ENCODE peak calls at places on chromosome 17, in seven cellular contexts. E is mesendoderm, Y is mesenchymal stem cell, Z is IMR-90, S is neuronal stem cell, G is H9, O is H1. H is an unnamed sample.

GRCh38 chr17:72598705-72599104 is 477.9 kb downstream of the SOX9 start:
- DNase-seq in E (no peak), Y (no peak), Z (no peak), S (no peak), G (no peak), O (no peak), H (no peak)

GRCh38 chr17:65328567-65328966 is 191.4 kb downstream of the RGS9 start:
- DNase-seq in E (no peak), Y (no peak), Z (no peak), S (no peak), G (no peak), O (no peak), H (no peak)

GRCh38 chr17:59521465-59522126 is 43.8 kb upstream of the DHX40 start:
- DNase-seq in E (peak; percentile 78), Y (peak; percentile 76), Z (peak; percentile 59), S (peak; percentile 63), G (peak; percentile 84), O (peak; percentile 89), H (peak; percentile 88)

GRCh38 chr17:338442-339192 is 14.0 kb downstream of the RPH3AL start:
- DNase-seq in E (no peak), Y (peak; percentile 52), Z (no peak), S (no peak), G (peak; percentile 29), O (no peak), H (no peak)

GRCh38 chr17:19747829-19748806 is at the start of gene ALDH3A1:
- DNase-seq in E (no peak), Y (no peak), Z (no peak), S (no peak), G (no peak), O (no peak), H (no peak)

GRCh38 chr17:1871743-1872142 is 41.9 kb downstream of the RPA1 start:
- DNase-seq in E (peak; percentile 13), Y (no peak), Z (no peak), S (no peak), G (no peak), O (no peak), H (no peak)

GRCh38 chr17:57201481-57201880 is 54.8 kb upstream of the MSI2 start:
- DNase-seq in E (no peak), Y (no peak), Z (no peak), S (no peak), G (no peak), O (no peak), H (peak; percentile 84)

GRCh38 chr17:39979865-39980401 is 674 bp upstream of the PSMD3 start:
- DNase-seq in E (peak; percentile 66), Y (peak; percentile 74), Z (peak; percentile 19), S (no peak), G (peak; percentile 68), O (no peak), H (no peak)

GRCh38 chr17:58136669-58137279 is 11.4 kb upstream of the OR4D1 start:
- DNase-seq in E (peak; percentile 29), Y (no peak), Z (no peak), S (no peak), G (peak; percentile 60), O (peak; percentile 48), H (no peak)

GRCh38 chr17:57597531-57598453 is 147.3 kb downstream of the CCDC182 start:
- DNase-seq in E (peak; percentile 87), Y (peak; percentile 82), Z (peak; percentile 82), S (peak; percentile 69), G (peak; percentile 83), O (peak; percentile 79), H (peak; percentile 42)

GRCh38 chr17:65588194-65588808 is 26.9 kb upstream of the AXIN2 start:
- DNase-seq in E (peak; percentile 72), Y (no peak), Z (no peak), S (no peak), G (no peak), O (no peak), H (peak; percentile 66)

GRCh38 chr17:19237389-19238166 is 412 bp downstream of the EPN2 start:
- DNase-seq in E (peak; percentile 39), Y (peak; percentile 52), Z (no peak), S (peak; percentile 45), G (peak; percentile 61), O (peak; percentile 84), H (no peak)

GRCh38 chr17:40678902-40679522 is 14.0 kb upstream of the KRT222 start:
- DNase-seq in E (no peak), Y (no peak), Z (no peak), S (no peak), G (no peak), O (no peak), H (no peak)

GRCh38 chr17:40608061-40608581 is 39.5 kb downstream of the SMARCE1 start:
- DNase-seq in E (no peak), Y (no peak), Z (no peak), S (no peak), G (no peak), O (no peak), H (no peak)

GRCh38 chr17:18971801-18972200 is 19.8 kb downstream of the SLC5A10 start:
- DNase-seq in E (no peak), Y (no peak), Z (no peak), S (no peak), G (no peak), O (no peak), H (no peak)

GRCh38 chr17:28270926-28271325 is 48.1 kb upstream of the TMEM97 start:
- DNase-seq in E (no peak), Y (no peak), Z (no peak), S (no peak), G (no peak), O (no peak), H (no peak)

GRCh38 chr17:55249861-55250260 is 14.9 kb upstream of the HLF start:
- DNase-seq in E (no peak), Y (no peak), Z (no peak), S (no peak), G (no peak), O (no peak), H (no peak)

GRCh38 chr17:54899721-54900456 is 763 bp upstream of the TOM1L1 start:
- DNase-seq in E (peak; percentile 89), Y (no peak), Z (peak; percentile 4), S (no peak), G (peak; percentile 81), O (peak; percentile 58), H (no peak)

GRCh38 chr17:20202141-20202574 is 193.0 kb downstream of the SPECC1 start:
- DNase-seq in E (peak; percentile 33), Y (no peak), Z (no peak), S (no peak), G (peak; percentile 81), O (no peak), H (no peak)

GRCh38 chr17:2025220-2025621 is at the start of gene RTN4RL1:
- DNase-seq in E (peak; percentile 78), Y (peak; percentile 47), Z (no peak), S (peak; percentile 55), G (peak; percentile 78), O (peak; percentile 69), H (peak; percentile 67)

GRCh38 chr17:1774390-1775176 is 12.7 kb downstream of the SERPINF1 start:
- DNase-seq in E (no peak), Y (no peak), Z (no peak), S (no peak), G (no peak), O (no peak), H (no peak)

GRCh38 chr17:60158751-60159478 is 9.1 kb downstream of the CA4 start:
- DNase-seq in E (no peak), Y (peak; percentile 30), Z (peak; percentile 36), S (no peak), G (peak; percentile 74), O (peak; percentile 69), H (no peak)

GRCh38 chr17:36939944-36940312 is 2.7 kb downstream of the LHX1 start:
- DNase-seq in E (no peak), Y (no peak), Z (no peak), S (no peak), G (peak; percentile 60), O (no peak), H (no peak)

GRCh38 chr17:77632619-77633018 is 325.9 kb upstream of the TNRC6C start:
- DNase-seq in E (no peak), Y (no peak), Z (no peak), S (no peak), G (no peak), O (no peak), H (no peak)

GRCh38 chr17:39667262-39668140 is 752 bp upstream of the PNMT start:
- DNase-seq in E (no peak), Y (no peak), Z (no peak), S (no peak), G (no peak), O (peak; percentile 74), H (no peak)

GRCh38 chr17:50035930-50036329 is 20.0 kb upstream of the ITGA3 start:
- DNase-seq in E (no peak), Y (no peak), Z (no peak), S (no peak), G (no peak), O (no peak), H (no peak)
- H3K79me1 ChIP-seq in E (no peaks in the 10 kb centered on the region), Y (no peaks in the 10 kb centered on the region), Z (no peaks in the 10 kb centered on the region), S (no peaks in the 10 kb centered on the region), G (no peaks in the 10 kb centered on the region), O (no peaks in the 10 kb centered on the region), H (peaks cover 3% of the 10 kb centered on the region)

DNA sequence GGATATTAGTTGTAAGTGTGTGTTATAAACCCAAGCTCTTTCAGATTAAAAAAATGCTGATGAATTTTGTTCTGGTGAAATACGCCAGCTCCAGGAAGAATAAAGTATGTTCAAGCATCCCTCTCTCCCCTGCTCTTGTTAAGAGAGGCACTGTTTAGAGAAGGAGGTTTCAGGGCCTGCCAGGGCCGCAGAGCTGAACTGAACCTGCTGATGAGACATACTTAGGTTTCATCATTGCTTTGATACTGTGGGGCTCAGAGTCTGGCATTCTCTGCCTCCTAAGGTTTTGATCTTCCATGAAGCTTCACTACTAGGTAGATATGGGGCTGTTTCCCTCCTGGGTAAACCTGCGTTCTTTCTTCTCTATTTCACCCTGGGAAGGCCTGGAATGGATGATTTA is 175.3 kb upstream of the FAM20A start:
- DNase-seq in E (no peak), Y (peak; percentile 30), Z (peak; percentile 34), S (no peak), G (no peak), O (no peak), H (no peak)
- H2BK5ac ChIP-seq in E (no peak overlapping the region), Y (no peak overlapping the region), Z (no peak overlapping the region), S (no peak overlapping the region), G (no peak overlapping the region), O (no peak overlapping the region), H (no peak overlapping the region)

DNA sequence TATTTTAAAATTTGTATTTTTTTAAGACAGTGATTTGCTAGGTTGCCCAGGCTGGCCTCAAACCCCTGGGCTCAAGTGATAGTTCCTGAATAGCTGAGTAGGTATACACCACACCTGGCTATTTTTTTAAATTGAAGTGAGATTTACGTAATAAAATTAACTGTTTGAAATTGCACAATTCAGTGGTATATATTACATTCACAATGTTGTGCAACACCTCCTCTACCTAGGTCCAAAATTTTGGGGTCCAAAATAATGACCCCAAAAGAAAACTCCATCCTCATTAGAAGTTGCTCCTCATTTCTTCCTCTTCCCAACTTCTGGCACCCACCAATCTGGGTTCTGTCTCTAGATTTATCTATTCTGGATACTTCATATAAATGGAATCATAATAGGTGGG is 3.0 kb upstream of the SMARCD2 start:
- DNase-seq in E (no peak), Y (no peak), Z (no peak), S (no peak), G (no peak), O (no peak), H (no peak)
- H3K27ac ChIP-seq in E (no peak overlapping the region), Y (no peak overlapping the region), Z (no peak overlapping the region), S (no peak overlapping the region), G (no peak overlapping the region), O (no peak overlapping the region), H (no peak overlapping the region)

DNA sequence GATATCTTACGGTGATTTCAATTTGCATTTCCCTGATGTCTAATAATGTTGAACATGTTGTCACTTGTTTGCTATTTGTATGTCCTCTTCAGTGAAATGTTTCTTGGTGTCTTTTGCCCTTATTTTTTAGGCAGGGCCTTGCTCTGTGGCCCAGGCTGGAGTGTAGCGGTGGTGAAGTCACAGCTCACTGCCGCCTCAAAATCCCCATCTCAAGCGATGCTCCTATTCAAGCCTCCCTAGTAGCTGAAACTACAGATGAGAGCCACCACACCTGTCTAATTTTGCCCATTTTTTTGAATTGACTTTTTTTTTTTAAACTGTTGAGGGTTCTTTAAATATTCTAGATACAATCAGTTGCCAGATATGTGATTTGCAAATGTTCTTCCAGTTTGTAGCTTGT is 8.3 kb downstream of the UBE2G1 start:
- DNase-seq in E (no peak), Y (no peak), Z (no peak), S (no peak), G (no peak), O (no peak), H (no peak)
- H3K79me1 ChIP-seq in E (peaks cover 3% of the 10 kb centered on the region), Y (no peaks in the 10 kb centered on the region), Z (peaks cover 3% of the 10 kb centered on the region), S (peaks cover 8% of the 10 kb centered on the region), G (peaks cover 3% of the 10 kb centered on the region), O (no peaks in the 10 kb centered on the region), H (no peaks in the 10 kb centered on the region)